ENCODE peak calls at places on chromosomes 2 and 18, in four cellular contexts. N, G, D and A are unnamed samples.

GRCh38 chr2:168402531-168402930 is 53.5 kb upstream of the CERS6 start:
- DNase-seq in D (no peak), N (no peak), G (no peak), A (no peak)

GRCh38 chr2:166487082-166487654 is 6.9 kb downstream of the SCN7A start:
- DNase-seq in G (no peak), D (no peak), N (no peak), A (no peak)

GRCh38 chr2:133566967-133567645 is 1.2 kb downstream of the NCKAP5 start:
- DNase-seq in D (no peak), G (no peak), N (peak), A (peak)

GRCh38 chr18:13136689-13137040 is 81.9 kb upstream of the LDLRAD4 start:
- DNase-seq in N (peak), G (peak), D (peak), A (no peak)

GRCh38 chr2:29518988-29519925 is 402.1 kb downstream of the ALK start:
- DNase-seq in G (no peak), D (no peak), N (no peak), A (peak)

GRCh38 chr2:55010149-55010591 is 40.1 kb downstream of the RTN4 start:
- DNase-seq in G (no peak), D (peak), N (no peak), A (peak)

GRCh38 chr2:7073901-7074300 is 156.7 kb downstream of the RNF144A start:
- DNase-seq in D (no peak), G (no peak), N (no peak), A (no peak)

GRCh38 chr2:38474833-38475566 is 97.9 kb upstream of the ATL2 start:
- DNase-seq in N (no peak), D (no peak), G (no peak), A (no peak)

GRCh38 chr2:25567406-25567805 is 106.0 kb downstream of the DTNB start:
- DNase-seq in D (peak), N (no peak), G (peak), A (no peak)